ENCODE peak calls at places on chromosomes 13 and 19, in four cellular contexts. M is breast epithelium, D is adrenal gland, P is pancreas. W is an unnamed sample. For H3K27me3, the result is how much of the 10 kb centered on the place peaks cover.

GRCh38 chr19:12482505-12482886 is 2.1 kb downstream of the ZNF709 start:
- DNase-seq in M (no peak), D (no peak), P (no peak), W (no peak)

GRCh38 chr19:18541992-18542935 is 1.1 kb downstream of the FKBP8 start:
- DNase-seq in M (no peak), D (no peak), P (no peak), W (no peak)

GRCh38 chr19:49514151-49514550 is 1.7 kb downstream of the FCGRT start:
- DNase-seq in M (no peak), D (no peak), P (peak), W (no peak)

GRCh38 chr13:29594710-29595379 is 643 bp downstream of the SLC7A1 start:
- DNase-seq in M (peak), D (peak), P (peak), W (peak)

GRCh38 chr13:38900188-38900587 is 90.4 kb downstream of the STOML3 start:
- DNase-seq in M (no peak), D (no peak), P (no peak), W (no peak)

GRCh38 chr13:59475911-59476310 is 687.8 kb downstream of the DIAPH3 start:
- DNase-seq in M (no peak), D (no peak), P (no peak), W (no peak)

GRCh38 chr13:110509971-110510786 is 51.3 kb downstream of the RAB20 start:
- DNase-seq in M (no peak), D (peak), P (no peak), W (no peak)

GRCh38 chr13:40193290-40194203 is 472.9 kb downstream of the FOXO1 start:
- DNase-seq in M (peak), D (no peak), P (no peak), W (no peak)

GRCh38 chr13:52711277-52711676 is 28.3 kb downstream of the CNMD start:
- DNase-seq in M (no peak), D (no peak), P (no peak), W (no peak)

GRCh38 chr13:42594577-42595571 is 20.9 kb downstream of the TNFSF11 start:
- DNase-seq in M (peak), D (peak), P (peak), W (peak)

GRCh38 chr13:24112791-24113190 is 47.7 kb upstream of the SPATA13 start:
- DNase-seq in M (no peak), D (no peak), P (no peak), W (no peak)

GRCh38 chr19:18194208-18194530 is 1.2 kb downstream of the MPV17L2 start:
- DNase-seq in M (no peak), D (no peak), P (no peak), W (no peak)

GRCh38 chr13:94706101-94706853 is 6.1 kb downstream of the SOX21 start:
- DNase-seq in M (no peak), D (no peak), P (no peak), W (no peak)

GRCh38 chr19:6103894-6104293 is 6.4 kb downstream of the RFX2 start:
- DNase-seq in M (no peak), D (no peak), P (no peak), W (no peak)

GRCh38 chr13:21837841-21838551 is 167.1 kb downstream of the FGF9 start:
- DNase-seq in M (no peak), D (no peak), P (no peak), W (no peak)

GRCh38 chr13:114016321-114017027 is 42.6 kb upstream of the C13orf46 start:
- DNase-seq in M (no peak), D (no peak), P (no peak), W (no peak)

GRCh38 chr13:114017966-114018365 is 44.1 kb upstream of the C13orf46 start:
- DNase-seq in M (no peak), D (no peak), P (no peak), W (no peak)

GRCh38 chr13:114015608-114016295 is 41.9 kb upstream of the C13orf46 start:
- DNase-seq in M (peak), D (no peak), P (no peak), W (no peak)

GRCh38 chr13:114018461-114019055 is 44.7 kb upstream of the C13orf46 start:
- DNase-seq in M (no peak), D (no peak), P (no peak), W (no peak)

DNA sequence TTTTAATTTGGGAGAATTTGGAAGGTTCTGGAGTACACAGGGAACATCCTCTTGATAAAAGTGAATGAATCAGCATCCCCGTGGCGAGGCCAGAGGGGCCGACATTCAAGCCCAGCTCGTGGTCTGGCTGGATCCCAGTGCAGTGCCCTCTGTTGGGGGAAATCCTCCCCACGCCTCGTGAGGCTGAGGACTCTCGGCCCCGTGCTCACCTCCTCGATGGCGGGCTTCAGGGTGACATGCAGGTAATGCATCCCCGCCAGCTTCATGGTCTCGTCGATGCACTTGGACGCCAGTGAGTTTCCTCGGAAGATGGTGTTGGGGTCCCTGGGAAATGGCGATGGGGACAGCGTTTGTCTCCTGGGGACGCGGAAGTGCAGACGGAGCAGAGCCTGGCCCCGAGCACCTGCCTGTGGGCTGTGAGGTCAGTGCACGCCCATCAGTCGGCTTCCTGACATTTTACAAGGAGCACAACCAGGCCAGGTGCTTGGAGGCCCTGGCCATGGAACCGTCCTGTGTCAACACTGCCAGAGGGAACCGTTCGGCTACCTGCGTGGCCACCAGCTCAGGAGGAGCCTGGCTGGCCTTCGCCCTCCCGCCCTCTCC is 43.3 kb upstream of the C13orf46 start:
- DNase-seq in M (no peak), D (no peak), P (no peak), W (no peak)
- TF ChIP-seq CTCF in M (no peak), D (no peak), P (no peak), W (peak)

DNA sequence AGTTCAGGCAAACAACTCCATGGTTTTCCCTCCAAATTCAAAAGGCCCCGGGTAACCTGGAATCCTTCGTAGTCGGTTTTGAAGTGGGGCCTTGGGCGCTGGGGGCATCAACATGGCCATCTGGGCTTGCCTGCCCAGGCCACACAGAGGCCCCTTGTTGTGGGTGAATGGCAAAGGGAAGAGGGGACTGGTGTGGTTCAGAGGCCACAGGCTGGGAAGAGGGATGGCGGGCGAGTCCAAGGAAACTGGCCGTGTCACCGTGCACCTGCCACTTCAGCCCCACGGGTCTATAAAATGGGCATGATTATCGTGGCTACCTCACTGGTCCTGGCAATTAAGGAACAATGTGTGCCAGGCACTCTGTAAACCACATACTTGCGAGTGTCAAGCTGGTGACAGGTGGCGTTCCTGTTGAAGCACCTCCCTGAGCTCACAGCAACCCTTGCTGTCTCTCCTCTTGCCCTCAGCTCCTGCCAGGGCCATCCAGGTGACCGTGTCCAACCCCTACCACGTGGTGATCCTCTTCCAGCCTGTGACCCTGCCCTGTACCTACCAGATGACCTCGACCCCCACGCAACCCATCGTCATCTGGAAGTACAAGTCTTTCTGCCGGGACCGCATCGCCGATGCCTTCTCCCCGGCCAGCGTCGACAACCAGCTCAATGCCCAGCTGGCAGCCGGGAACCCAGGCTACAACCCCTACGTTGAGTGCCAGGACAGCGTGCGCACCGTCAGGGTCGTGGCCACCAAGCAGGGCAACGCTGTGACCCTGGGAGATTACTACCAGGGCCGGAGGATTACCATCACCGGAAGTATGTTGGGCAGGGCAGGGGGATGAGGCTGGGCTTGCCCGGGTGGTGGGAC is 1.3 kb downstream of the LSR start:
- DNase-seq in M (no peak), D (peak), P (no peak), W (no peak)
- H3K4me3 ChIP-seq in M (peak), D (no peak), P (peak), W (peak)

GRCh38 chr19:35812220-35813042 is at the start of gene PRODH2:
- DNase-seq in M (no peak), D (no peak), P (no peak), W (no peak)
- H3K27me3 ChIP-seq in M (under half), D (under half), P (under half), W (under half)

DNA sequence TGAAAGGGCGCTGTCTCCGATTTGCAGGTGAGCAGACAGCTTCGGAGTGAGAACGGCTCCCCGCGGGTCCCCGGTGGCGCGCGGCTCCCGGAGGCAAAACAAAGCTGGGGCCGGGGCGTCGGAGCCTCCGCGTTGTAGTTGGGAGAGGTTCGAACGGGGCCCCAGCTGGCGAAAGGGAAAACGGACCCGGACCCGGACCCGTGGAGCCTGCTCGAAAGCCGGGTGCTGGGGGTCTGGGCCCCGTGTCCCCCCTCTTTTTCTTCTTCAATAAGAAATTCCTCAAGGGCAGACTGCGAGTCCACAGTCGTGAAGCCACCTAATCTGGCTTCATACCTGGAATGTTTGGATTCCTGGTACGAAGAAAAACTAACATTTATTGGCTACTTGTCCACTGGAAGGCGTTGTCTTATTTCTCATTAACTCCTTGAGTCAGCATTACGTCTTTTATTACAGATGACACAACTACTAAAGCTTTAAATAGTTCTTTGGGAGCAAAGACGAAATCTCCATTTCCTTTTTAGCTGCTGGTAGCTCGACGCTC is 627 bp upstream of the MTIF3 start:
- DNase-seq in M (peak), D (peak), P (peak), W (no peak)
- TF ChIP-seq CTCF in M (no peak), D (no peak), P (no peak), W (no peak)

GRCh38 chr19:2479556-2480194 is 3.7 kb downstream of the GADD45B start:
- DNase-seq in M (no peak), D (no peak), P (no peak), W (no peak)

GRCh38 chr19:2477732-2478191 is 1.8 kb downstream of the GADD45B start:
- DNase-seq in M (no peak), D (no peak), P (no peak), W (peak)

GRCh38 chr19:2477141-2477710 is 1.3 kb downstream of the GADD45B start:
- DNase-seq in M (no peak), D (peak), P (peak), W (no peak)

GRCh38 chr19:2478324-2478755 is 2.4 kb downstream of the GADD45B start:
- DNase-seq in M (peak), D (peak), P (peak), W (no peak)

DNA sequence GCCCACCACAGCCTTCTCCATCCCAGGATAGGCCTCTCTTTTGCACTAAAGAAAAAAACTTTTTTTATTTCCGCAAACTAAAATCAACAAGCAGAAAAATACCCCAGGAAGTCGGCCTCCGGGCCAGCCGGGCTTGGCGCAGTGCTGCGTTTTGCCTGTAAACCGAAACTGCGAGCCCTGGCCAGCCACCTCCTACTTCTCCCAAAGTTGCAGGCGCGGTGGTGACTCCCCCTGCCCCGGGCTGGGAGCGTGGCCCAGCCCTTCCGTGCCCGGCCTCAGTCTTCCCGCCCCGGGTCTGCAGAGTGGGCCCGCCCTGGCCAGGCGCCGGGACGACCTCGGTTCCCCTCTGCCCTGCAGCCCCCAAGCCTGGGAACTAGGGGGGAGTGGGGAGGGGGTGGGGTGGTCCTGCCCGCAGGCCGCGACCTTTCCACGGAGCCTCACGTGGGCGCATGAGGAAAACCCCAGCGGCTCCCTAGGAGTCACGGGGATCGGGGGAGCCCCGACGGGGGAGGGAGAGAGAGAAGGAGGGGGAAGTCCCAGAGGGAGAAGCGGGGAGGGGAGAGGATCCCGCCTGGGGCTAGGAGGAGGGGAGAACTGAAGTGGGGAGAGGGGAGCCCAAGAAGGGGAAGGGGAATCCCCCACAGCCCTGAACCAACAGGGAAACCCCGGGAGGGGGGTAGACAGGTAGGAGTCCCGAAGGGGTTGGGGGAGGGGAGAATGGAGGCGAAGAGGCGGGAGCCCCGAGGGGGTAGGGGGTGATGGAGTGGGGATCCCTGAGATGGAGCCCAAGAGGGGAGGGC is 3.0 kb downstream of the GADD45B start:
- DNase-seq in M (peak), D (peak), P (peak), W (peak)
- H3K4me3 ChIP-seq in M (peak), D (peak), P (peak), W (peak)

GRCh38 chr19:4622695-4623421 is 16.5 kb upstream of the TNFAIP8L1 start:
- DNase-seq in M (no peak), D (no peak), P (no peak), W (no peak)

GRCh38 chr19:4619668-4620294 is 19.5 kb upstream of the TNFAIP8L1 start:
- DNase-seq in M (no peak), D (no peak), P (no peak), W (no peak)

GRCh38 chr19:4624301-4624700 is 15.0 kb upstream of the TNFAIP8L1 start:
- DNase-seq in M (no peak), D (no peak), P (no peak), W (no peak)

GRCh38 chr19:4620675-4621074 is 18.6 kb upstream of the TNFAIP8L1 start:
- DNase-seq in M (no peak), D (no peak), P (no peak), W (no peak)

DNA sequence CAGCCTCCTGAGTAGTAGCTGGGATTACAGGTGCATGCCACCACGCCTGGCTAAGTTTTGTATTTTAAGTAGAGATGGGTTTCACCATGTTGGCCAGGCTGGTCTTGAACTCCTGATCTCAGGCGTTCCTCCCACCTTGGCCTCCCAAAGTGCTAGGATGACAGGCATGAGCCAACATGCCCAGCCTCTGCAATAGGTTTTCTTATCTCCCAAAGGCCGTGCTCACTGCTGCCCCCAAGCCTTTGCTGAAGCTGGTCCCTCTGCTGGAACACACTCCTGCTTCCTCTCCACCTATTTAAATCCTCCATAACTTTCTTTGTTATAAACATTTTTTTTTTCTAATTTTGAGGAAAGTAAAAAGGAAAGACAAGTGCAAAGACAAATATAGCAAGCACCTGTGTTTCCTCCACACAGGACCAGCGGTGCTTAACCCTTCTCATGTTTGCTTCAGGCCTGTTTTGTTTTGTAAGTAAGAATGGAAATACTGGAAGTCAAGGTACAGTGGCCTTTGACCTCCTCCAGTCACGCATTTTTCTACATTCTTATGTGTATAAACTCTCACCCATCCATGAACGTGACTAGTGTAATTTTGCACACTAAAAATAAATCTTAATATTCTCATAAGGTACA is 14.5 kb upstream of the TNFAIP8L1 start:
- DNase-seq in M (no peak), D (no peak), P (no peak), W (no peak)
- H3K27me3 ChIP-seq in M (under half), D (under half), P (under half), W (under half)

GRCh38 chr19:17103177-17103576 is 27.6 kb downstream of the MYO9B start:
- DNase-seq in M (no peak), D (peak), P (no peak), W (no peak)
- TF ChIP-seq CTCF in M (no peak), D (peak), P (peak), W (peak)